ENCODE peak calls at places on chromosomes 7 and 10, in nine cellular contexts. L is GM23338; C is heart left ventricle; S is GM13977; R is fibroblast of lung; Y is CD4-positive, alpha-beta T cell; K is fibroblast of the aortic adventitia; Q is Peyer's patch; N is BJ. D is an unnamed sample.

GRCh38 chr7:155860840-155861479 is 48.7 kb upstream of the SHH start:
- DNase-seq in L (no peak), C (no peak), S (no peak), R (peak), Y (no peak), K (peak), Q (no peak), N (no peak), D (peak)

GRCh38 chr10:114824396-114824795 is 2.8 kb downstream of the FHIP2A start:
- DNase-seq in L (no peak), C (no peak), S (no peak), R (no peak), Y (no peak), K (peak), Q (no peak), N (no peak), D (no peak)

GRCh38 chr7:13880789-13881188 is 108.7 kb downstream of the ETV1 start:
- DNase-seq in L (no peak), C (no peak), S (no peak), R (peak), Y (no peak), K (peak), Q (no peak), N (peak), D (peak)

GRCh38 chr10:30510184-30510931 is 76.4 kb downstream of the MAP3K8 start:
- DNase-seq in L (no peak), C (no peak), S (peak), R (peak), Y (no peak), K (peak), Q (no peak), N (no peak), D (peak)

GRCh38 chr7:28005075-28005847 is 175.3 kb downstream of the JAZF1 start:
- DNase-seq in L (no peak), C (peak), S (no peak), R (no peak), Y (no peak), K (peak), Q (no peak), N (no peak), D (no peak)

GRCh38 chr7:47571355-47572100 is 10.4 kb downstream of the TNS3 start:
- DNase-seq in L (no peak), C (peak), S (no peak), R (peak), Y (no peak), K (peak), Q (peak), N (peak), D (peak)

GRCh38 chr7:128410092-128410665 is 397 bp upstream of the IMPDH1 start:
- DNase-seq in L (peak), C (no peak), S (peak), R (peak), Y (peak), K (peak), Q (no peak), N (peak), D (peak)

GRCh38 chr7:134212576-134213546 is 85.7 kb downstream of the LRGUK start:
- DNase-seq in L (no peak), C (no peak), S (no peak), R (peak), Y (no peak), K (no peak), Q (no peak), N (no peak), D (no peak)

GRCh38 chr7:122886357-122887081 is at the start of gene CADPS2:
- DNase-seq in L (peak), C (peak), S (peak), R (peak), Y (no peak), K (peak), Q (peak), N (no peak), D (peak)

GRCh38 chr7:2814682-2815522 is 29.2 kb downstream of the GNA12 start:
- DNase-seq in L (peak), C (no peak), S (no peak), R (no peak), Y (no peak), K (no peak), Q (no peak), N (no peak), D (no peak)

GRCh38 chr7:90579181-90579688 is 16.9 kb upstream of the CDK14 start:
- DNase-seq in L (no peak), C (no peak), S (no peak), R (peak), Y (no peak), K (peak), Q (no peak), N (peak), D (peak)

GRCh38 chr7:38796636-38797501 is 112.1 kb downstream of the VPS41 start:
- DNase-seq in L (peak), C (peak), S (peak), R (peak), Y (peak), K (peak), Q (no peak), N (peak), D (peak)

GRCh38 chr10:12241810-12242529 is 46.0 kb downstream of the CDC123 start:
- DNase-seq in L (no peak), C (peak), S (peak), R (no peak), Y (no peak), K (no peak), Q (no peak), N (no peak), D (no peak)

GRCh38 chr10:29443745-29444523 is 155.1 kb downstream of the LYZL1 start:
- DNase-seq in L (no peak), C (no peak), S (no peak), R (peak), Y (no peak), K (no peak), Q (no peak), N (no peak), D (peak)

GRCh38 chr10:132404169-132404880 is 7.3 kb downstream of the PWWP2B start:
- DNase-seq in L (no peak), C (peak), S (no peak), R (no peak), Y (no peak), K (no peak), Q (peak), N (no peak), D (no peak)

GRCh38 chr7:139560678-139561077 is 37.2 kb downstream of the CLEC2L start:
- DNase-seq in L (no peak), C (peak), S (no peak), R (no peak), Y (no peak), K (no peak), Q (peak), N (no peak), D (no peak)

GRCh38 chr10:24821986-24822385 is 98.3 kb upstream of the ARHGAP21 start:
- DNase-seq in L (no peak), C (no peak), S (no peak), R (no peak), Y (no peak), K (peak), Q (no peak), N (peak), D (peak)

GRCh38 chr7:156497776-156498509 is 142.6 kb upstream of the RNF32 start:
- DNase-seq in L (no peak), C (no peak), S (no peak), R (no peak), Y (no peak), K (no peak), Q (no peak), N (no peak), D (no peak)

GRCh38 chr7:42833411-42833810 is 78.5 kb downstream of the C7orf25 start:
- DNase-seq in L (no peak), C (no peak), S (no peak), R (no peak), Y (no peak), K (no peak), Q (no peak), N (no peak), D (no peak)

GRCh38 chr7:153642989-153643388 is 409.2 kb upstream of the DPP6 start:
- DNase-seq in L (no peak), C (no peak), S (no peak), R (no peak), Y (no peak), K (no peak), Q (no peak), N (no peak), D (no peak)

GRCh38 chr7:127792528-127793342 is 140.7 kb downstream of the SND1 start:
- DNase-seq in L (peak), C (no peak), S (no peak), R (no peak), Y (peak), K (no peak), Q (no peak), N (no peak), D (peak)

GRCh38 chr7:30027065-30027456 is 559 bp upstream of the FKBP14 start:
- DNase-seq in L (no peak), C (no peak), S (peak), R (no peak), Y (no peak), K (no peak), Q (no peak), N (no peak), D (peak)

GRCh38 chr10:110721406-110722038 is 77.4 kb downstream of the RBM20 start:
- DNase-seq in L (no peak), C (no peak), S (no peak), R (no peak), Y (no peak), K (no peak), Q (no peak), N (no peak), D (no peak)

GRCh38 chr7:134777908-134778580 is 1.4 kb upstream of the CALD1 start:
- DNase-seq in L (no peak), C (no peak), S (no peak), R (peak), Y (no peak), K (peak), Q (no peak), N (no peak), D (peak)

GRCh38 chr10:30013684-30014246 is 45.6 kb downstream of the JCAD start:
- DNase-seq in L (no peak), C (peak), S (no peak), R (no peak), Y (no peak), K (no peak), Q (no peak), N (no peak), D (peak)

GRCh38 chr10:17220652-17221100 is 7.4 kb upstream of the VIM start:
- DNase-seq in L (no peak), C (no peak), S (no peak), R (no peak), Y (no peak), K (peak), Q (no peak), N (no peak), D (no peak)

GRCh38 chr7:130732980-130733865 is 784 bp downstream of the KLF14 start:
- DNase-seq in L (peak), C (peak), S (peak), R (no peak), Y (no peak), K (no peak), Q (no peak), N (no peak), D (no peak)

GRCh38 chr10:28508304-28508925 is 24.5 kb upstream of the WAC start:
- DNase-seq in L (no peak), C (no peak), S (no peak), R (no peak), Y (no peak), K (no peak), Q (no peak), N (no peak), D (no peak)

GRCh38 chr10:24196426-24197039 is 12.4 kb upstream of the KIAA1217 start:
- DNase-seq in L (peak), C (peak), S (peak), R (peak), Y (peak), K (peak), Q (peak), N (no peak), D (peak)

GRCh38 chr10:87865201-87866025 is 2.0 kb downstream of the PTEN start:
- DNase-seq in L (no peak), C (no peak), S (no peak), R (no peak), Y (no peak), K (no peak), Q (no peak), N (no peak), D (peak)

GRCh38 chr10:79443338-79444242 is 1.8 kb downstream of the ZCCHC24 start:
- DNase-seq in L (no peak), C (no peak), S (no peak), R (peak), Y (no peak), K (no peak), Q (no peak), N (no peak), D (no peak)

GRCh38 chr7:101018271-101019167 is 1.4 kb upstream of the MUC17 start:
- DNase-seq in L (peak), C (no peak), S (peak), R (no peak), Y (no peak), K (no peak), Q (peak), N (no peak), D (no peak)

GRCh38 chr7:80047856-80048459 is 86.7 kb upstream of the GNAI1 start:
- DNase-seq in L (no peak), C (no peak), S (no peak), R (peak), Y (no peak), K (peak), Q (no peak), N (no peak), D (no peak)

GRCh38 chr10:69242844-69243212 is 22.7 kb downstream of the HKDC1 start:
- DNase-seq in L (no peak), C (no peak), S (no peak), R (no peak), Y (no peak), K (no peak), Q (no peak), N (no peak), D (no peak)

GRCh38 chr10:36114913-36115312 is 472.8 kb upstream of the FZD8 start:
- DNase-seq in L (no peak), C (no peak), S (no peak), R (peak), Y (no peak), K (peak), Q (no peak), N (no peak), D (no peak)

GRCh38 chr7:220151-220841 is 27.9 kb downstream of the FAM20C start:
- DNase-seq in L (peak), C (peak), S (no peak), R (no peak), Y (no peak), K (no peak), Q (no peak), N (no peak), D (no peak)

GRCh38 chr7:128755816-128756476 is 16.8 kb downstream of the CALU start:
- DNase-seq in L (no peak), C (no peak), S (no peak), R (peak), Y (no peak), K (peak), Q (no peak), N (peak), D (no peak)

GRCh38 chr10:110959379-110960332 is 40.3 kb downstream of the SHOC2 start:
- DNase-seq in L (no peak), C (no peak), S (no peak), R (no peak), Y (no peak), K (peak), Q (no peak), N (no peak), D (no peak)

GRCh38 chr10:97518601-97519043 is 19.9 kb downstream of the UBTD1 start:
- DNase-seq in L (no peak), C (no peak), S (no peak), R (peak), Y (no peak), K (peak), Q (no peak), N (no peak), D (no peak)

GRCh38 chr7:118252087-118252486 is 27.6 kb downstream of the ANKRD7 start:
- DNase-seq in L (no peak), C (no peak), S (no peak), R (no peak), Y (no peak), K (no peak), Q (no peak), N (no peak), D (no peak)

GRCh38 chr7:118245267-118246040 is 20.9 kb downstream of the ANKRD7 start:
- DNase-seq in L (no peak), C (no peak), S (peak), R (no peak), Y (no peak), K (no peak), Q (no peak), N (no peak), D (no peak)

GRCh38 chr7:118250860-118251494 is 26.5 kb downstream of the ANKRD7 start:
- DNase-seq in L (no peak), C (no peak), S (no peak), R (no peak), Y (no peak), K (peak), Q (no peak), N (no peak), D (no peak)
- TF ChIP-seq CTCF in L (peak), C (no peak), S (peak), R (no peak), Y (no peak), K (peak), Q (no peak), N (no peak), D (no peak)

DNA sequence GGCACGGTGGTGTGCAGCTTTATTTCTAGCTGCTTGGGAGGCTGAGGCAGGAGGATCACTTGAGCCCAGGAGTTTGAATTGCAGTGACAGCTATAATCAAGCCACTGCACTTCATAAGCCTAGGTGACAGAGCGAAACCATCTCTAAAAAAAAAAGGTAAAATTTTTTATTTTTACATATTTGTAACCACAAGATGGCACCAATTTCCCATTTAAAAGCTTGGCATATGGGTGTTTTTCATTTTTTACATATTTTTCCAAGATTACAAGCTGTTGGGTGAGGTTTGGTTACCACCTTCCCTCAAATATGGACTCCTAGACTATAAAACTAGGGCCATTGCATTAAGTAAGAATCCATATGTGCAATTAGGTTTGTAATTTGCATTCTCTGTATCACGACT is 129.2 kb upstream of the ACBD5 start:
- DNase-seq in L (peak), C (no peak), S (no peak), R (peak), Y (no peak), K (peak), Q (no peak), N (no peak), D (peak)
- TF ChIP-seq CTCF in L (peak), C (peak), S (no peak), R (no peak), Y (peak), K (no peak), Q (no peak), N (no peak), D (peak)

GRCh38 chr10:125460326-125460725 is 222.6 kb downstream of the TEX36 start:
- DNase-seq in L (no peak), C (no peak), S (no peak), R (no peak), Y (no peak), K (no peak), Q (no peak), N (no peak), D (no peak)

GRCh38 chr10:125451319-125451718 is 231.6 kb downstream of the TEX36 start:
- DNase-seq in L (no peak), C (no peak), S (no peak), R (no peak), Y (no peak), K (no peak), Q (no peak), N (no peak), D (no peak)

GRCh38 chr10:125450218-125450617 is 232.7 kb downstream of the TEX36 start:
- DNase-seq in L (no peak), C (no peak), S (no peak), R (no peak), Y (no peak), K (no peak), Q (no peak), N (no peak), D (no peak)

GRCh38 chr10:125457406-125457805 is 225.6 kb downstream of the TEX36 start:
- DNase-seq in L (no peak), C (no peak), S (no peak), R (no peak), Y (no peak), K (no peak), Q (no peak), N (no peak), D (no peak)

DNA sequence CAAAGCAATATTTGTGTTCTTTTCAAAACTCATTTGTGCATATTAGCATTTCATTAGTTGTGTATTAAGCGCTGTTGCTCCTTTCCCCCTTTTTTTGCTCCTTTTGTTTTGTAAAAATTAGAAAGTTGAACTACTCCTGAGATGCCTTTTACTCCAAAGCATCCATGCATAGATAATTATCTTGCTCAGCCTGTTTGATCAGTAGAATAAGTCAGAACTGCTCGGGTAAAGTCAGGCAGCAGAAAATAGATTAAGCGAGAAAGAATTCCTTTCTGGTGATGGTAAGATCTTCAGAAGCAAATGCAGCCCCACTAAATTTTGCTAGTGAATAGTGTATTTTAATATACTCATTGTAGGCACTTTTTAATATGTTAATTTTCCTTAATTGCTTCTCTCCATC is 227.1 kb downstream of the TEX36 start:
- DNase-seq in L (no peak), C (no peak), S (no peak), R (no peak), Y (no peak), K (no peak), Q (no peak), N (no peak), D (no peak)
- TF ChIP-seq CTCF in L (no peak), C (no peak), S (no peak), R (no peak), Y (no peak), K (no peak), Q (no peak), N (no peak), D (no peak)

DNA sequence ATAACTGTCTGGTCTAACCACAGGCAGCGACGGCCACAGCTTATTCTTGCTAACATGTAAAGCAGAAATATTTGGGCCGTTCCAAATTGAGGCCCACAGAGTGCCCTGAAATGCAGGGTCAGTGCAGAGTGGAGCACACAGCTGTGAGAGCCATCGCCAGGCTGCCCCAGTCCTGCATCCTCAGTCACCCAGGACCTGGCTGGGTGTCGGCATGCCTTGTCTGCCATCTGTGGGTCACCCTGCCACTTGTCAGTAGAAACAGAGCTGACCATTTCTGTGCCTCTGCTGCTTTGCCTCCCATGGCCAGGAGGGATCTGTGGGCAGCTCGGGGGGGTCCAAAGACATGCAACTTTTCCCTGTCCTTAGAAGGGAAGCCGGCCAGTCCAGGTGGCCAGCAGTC is 57.3 kb upstream of the BTBD16 start:
- DNase-seq in L (no peak), C (no peak), S (no peak), R (no peak), Y (no peak), K (no peak), Q (no peak), N (no peak), D (no peak)
- TF ChIP-seq CTCF in L (no peak), C (peak), S (no peak), R (no peak), Y (no peak), K (no peak), Q (no peak), N (no peak), D (no peak)

GRCh38 chr10:49744091-49744685 is 17.9 kb downstream of the OGDHL start:
- DNase-seq in L (no peak), C (no peak), S (no peak), R (no peak), Y (no peak), K (no peak), Q (no peak), N (no peak), D (no peak)
- TF ChIP-seq CTCF in L (no peak), C (no peak), S (no peak), R (no peak), Y (no peak), K (no peak), Q (no peak), N (no peak), D (no peak)

GRCh38 chr10:42951486-42952251 is 125.2 kb upstream of the RET start:
- DNase-seq in L (peak), C (peak), S (no peak), R (no peak), Y (no peak), K (no peak), Q (peak), N (no peak), D (no peak)

GRCh38 chr10:42953684-42954674 is 122.9 kb upstream of the RET start:
- DNase-seq in L (no peak), C (no peak), S (no peak), R (no peak), Y (no peak), K (no peak), Q (no peak), N (no peak), D (no peak)

GRCh38 chr10:42952931-42953683 is 123.8 kb upstream of the RET start:
- DNase-seq in L (no peak), C (no peak), S (no peak), R (no peak), Y (no peak), K (no peak), Q (no peak), N (no peak), D (no peak)

GRCh38 chr10:42950606-42951485 is 126.0 kb upstream of the RET start:
- DNase-seq in L (no peak), C (no peak), S (no peak), R (no peak), Y (no peak), K (no peak), Q (peak), N (no peak), D (no peak)

GRCh38 chr10:42952358-42952757 is 124.5 kb upstream of the RET start:
- DNase-seq in L (peak), C (peak), S (no peak), R (no peak), Y (no peak), K (no peak), Q (peak), N (no peak), D (no peak)
- TF ChIP-seq CTCF in L (no peak), C (no peak), S (no peak), R (no peak), Y (no peak), K (no peak), Q (no peak), N (no peak), D (no peak)